ENCODE peak calls at places on chromosomes 6 and 20, in five cellular contexts. G, U, X, D and L are unnamed samples.

GRCh38 chr6:150962436-150962835 is 96.9 kb downstream of the MTHFD1L start:
- DNase-seq in U (no peak), D (no peak), X (no peak), G (no peak), L (no peak)

GRCh38 chr6:98529364-98529763 is 305.0 kb upstream of the POU3F2 start:
- DNase-seq in U (no peak), G (no peak), X (no peak), D (no peak), L (no peak)

GRCh38 chr20:24158271-24158670 is 169.7 kb upstream of the GGTLC1 start:
- DNase-seq in X (no peak), D (no peak), U (no peak), G (no peak), L (no peak)

GRCh38 chr20:41347523-41348429 is 7.2 kb downstream of the LPIN3 start:
- DNase-seq in X (no peak), U (no peak), G (no peak), D (no peak), L (no peak)

GRCh38 chr6:14690120-14691056 is 555.5 kb upstream of the JARID2 start:
- DNase-seq in G (no peak), X (no peak), D (no peak), U (no peak), L (no peak)

GRCh38 chr6:246349-246748 is 45.9 kb upstream of the DUSP22 start:
- DNase-seq in U (no peak), G (no peak), D (no peak), X (no peak), L (no peak)

GRCh38 chr6:26033942-26034354 is 53.3 kb upstream of the HFE start:
- DNase-seq in D (no peak), G (no peak), U (no peak), X (peak), L (no peak)

GRCh38 chr6:88532241-88532860 is 366.2 kb upstream of the CNR1 start:
- DNase-seq in U (no peak), D (no peak), G (no peak), X (no peak), L (no peak)

GRCh38 chr6:3287976-3288707 is 29.4 kb downstream of the PSMG4 start:
- DNase-seq in G (no peak), D (no peak), U (no peak), X (no peak), L (no peak)

GRCh38 chr6:135703621-135704020 is 147.9 kb upstream of the PDE7B start:
- DNase-seq in U (no peak), D (peak), X (no peak), G (no peak), L (no peak)

GRCh38 chr6:53673138-53673801 is 7.7 kb upstream of the KLHL31 start:
- DNase-seq in X (no peak), U (no peak), D (no peak), G (peak), L (peak)

GRCh38 chr6:77368660-77369313 is 94.5 kb downstream of the HTR1B start:
- DNase-seq in X (peak), G (no peak), U (no peak), D (no peak), L (no peak)

GRCh38 chr6:147853574-147853973 is 345.1 kb downstream of the SAMD5 start:
- DNase-seq in G (no peak), D (no peak), U (no peak), X (no peak), L (no peak)

GRCh38 chr6:10458287-10458686 is 43.4 kb upstream of the TFAP2A start:
- DNase-seq in X (no peak), D (no peak), G (no peak), U (no peak), L (no peak)

GRCh38 chr20:42352096-42352495 is 733.9 kb upstream of the CHD6 start:
- DNase-seq in U (no peak), X (no peak), G (no peak), D (no peak), L (no peak)

GRCh38 chr6:166862287-166862977 is 93.9 kb downstream of the RNASET2 start:
- DNase-seq in G (no peak), X (no peak), D (no peak), U (peak), L (no peak)

GRCh38 chr6:157966990-157967389 is 14.7 kb upstream of the SYNJ2 start:
- DNase-seq in D (no peak), G (no peak), X (no peak), U (peak), L (peak)

GRCh38 chr6:7338031-7338430 is 25.0 kb upstream of the SSR1 start:
- DNase-seq in G (no peak), D (no peak), U (no peak), X (no peak), L (no peak)

GRCh38 chr20:49052334-49052733 is 6.2 kb downstream of the CSE1L start:
- DNase-seq in X (no peak), U (no peak), G (no peak), D (no peak), L (peak)

GRCh38 chr6:39072830-39073229 is 24.2 kb downstream of the GLP1R start:
- DNase-seq in G (no peak), D (no peak), X (no peak), U (no peak), L (no peak)

GRCh38 chr6:127821431-127821830 is 79.4 kb downstream of the THEMIS start:
- DNase-seq in X (no peak), G (no peak), U (no peak), D (no peak), L (no peak)

GRCh38 chr6:165937564-165938358 is 229.9 kb downstream of the TBXT start:
- DNase-seq in U (no peak), G (no peak), D (no peak), X (no peak), L (no peak)

GRCh38 chr6:148887181-148887580 is 140.4 kb downstream of the UST start:
- DNase-seq in D (no peak), G (no peak), U (no peak), X (no peak), L (no peak)

GRCh38 chr20:44056010-44056698 is 130.8 kb downstream of the JPH2 start:
- DNase-seq in U (no peak), X (no peak), D (peak), G (no peak), L (peak)

GRCh38 chr20:11822116-11822794 is 95.4 kb upstream of the BTBD3 start:
- DNase-seq in U (no peak), X (no peak), G (no peak), D (no peak), L (no peak)

GRCh38 chr20:48679603-48680002 is 148.2 kb downstream of the PREX1 start:
- DNase-seq in D (no peak), X (no peak), G (no peak), U (no peak), L (no peak)

GRCh38 chr6:2684059-2684749 is 66.5 kb downstream of the MYLK4 start:
- DNase-seq in D (no peak), X (no peak), G (no peak), U (no peak), L (no peak)

GRCh38 chr20:44810391-44811149 is at the start of gene RIMS4:
- DNase-seq in U (peak), X (no peak), D (no peak), G (no peak), L (no peak)

GRCh38 chr20:12928755-12929401 is 79.9 kb upstream of the SPTLC3 start:
- DNase-seq in D (no peak), G (no peak), X (no peak), U (no peak), L (peak)

GRCh38 chr20:51542033-51542893 is at the start of gene NFATC2:
- DNase-seq in U (peak), D (peak), X (peak), G (no peak), L (peak)

GRCh38 chr6:72798196-72798595 is 176.3 kb downstream of the KCNQ5 start:
- DNase-seq in G (no peak), U (no peak), X (no peak), D (no peak), L (no peak)